ENCODE peak calls at places on chromosomes 3 and 15, in ten cellular contexts. H, F, Q, Z, B, E, K, D, W and L are unnamed samples.
A peak's percentile ranks its signal among the peaks of the same experiment; 100 is the strongest.

GRCh38 chr3:142467738-142468137 is 19.9 kb upstream of the XRN1 start:
- DNase-seq in H (no peak), F (no peak), Q (no peak), Z (no peak), B (no peak), E (no peak), K (no peak), D (no peak), W (no peak), L (no peak)

GRCh38 chr15:82122754-82123400 is 77.1 kb upstream of the MEX3B start:
- DNase-seq in H (peak; percentile 99), F (no peak), Q (no peak), Z (no peak), B (no peak), E (peak; percentile 46), K (no peak), D (no peak), W (peak; percentile 90), L (peak; percentile 97)

GRCh38 chr3:53709856-53710674 is 136.2 kb downstream of the CHDH start:
- DNase-seq in H (peak; percentile 69), F (peak; percentile 73), Q (peak; percentile 89), Z (peak; percentile 89), B (no peak), E (peak; percentile 63), K (peak; percentile 70), D (peak; percentile 90), W (peak; percentile 76), L (no peak)

GRCh38 chr3:72099331-72100061 is 314.5 kb upstream of the PROK2 start:
- DNase-seq in H (no peak), F (no peak), Q (peak; percentile 43), Z (no peak), B (no peak), E (no peak), K (no peak), D (no peak), W (no peak), L (no peak)

GRCh38 chr15:41806291-41807181 is 21.4 kb upstream of the JMJD7 start:
- DNase-seq in H (no peak), F (no peak), Q (peak; percentile 50), Z (no peak), B (no peak), E (no peak), K (peak; percentile 29), D (no peak), W (no peak), L (no peak)

GRCh38 chr15:81942157-81942556 is 103.7 kb downstream of the MEX3B start:
- DNase-seq in H (no peak), F (no peak), Q (no peak), Z (no peak), B (no peak), E (no peak), K (peak; percentile 83), D (no peak), W (no peak), L (no peak)

GRCh38 chr15:78034495-78035191 is 42.9 kb downstream of the TBC1D2B start:
- DNase-seq in H (no peak), F (no peak), Q (no peak), Z (peak; percentile 74), B (no peak), E (no peak), K (peak; percentile 92), D (peak; percentile 77), W (no peak), L (no peak)

GRCh38 chr3:183122257-183122932 is 23.1 kb upstream of the MCCC1 start:
- DNase-seq in H (peak; percentile 82), F (no peak), Q (peak; percentile 51), Z (no peak), B (no peak), E (no peak), K (peak; percentile 58), D (no peak), W (peak; percentile 79), L (peak; percentile 38)

GRCh38 chr3:161989012-161989411 is 492.4 kb downstream of the OTOL1 start:
- DNase-seq in H (no peak), F (no peak), Q (no peak), Z (no peak), B (no peak), E (no peak), K (no peak), D (no peak), W (no peak), L (no peak)

GRCh38 chr3:98726084-98726483 is 37.1 kb upstream of the ST3GAL6 start:
- DNase-seq in H (peak; percentile 60), F (no peak), Q (no peak), Z (no peak), B (no peak), E (no peak), K (no peak), D (no peak), W (no peak), L (peak; percentile 28)

DNA sequence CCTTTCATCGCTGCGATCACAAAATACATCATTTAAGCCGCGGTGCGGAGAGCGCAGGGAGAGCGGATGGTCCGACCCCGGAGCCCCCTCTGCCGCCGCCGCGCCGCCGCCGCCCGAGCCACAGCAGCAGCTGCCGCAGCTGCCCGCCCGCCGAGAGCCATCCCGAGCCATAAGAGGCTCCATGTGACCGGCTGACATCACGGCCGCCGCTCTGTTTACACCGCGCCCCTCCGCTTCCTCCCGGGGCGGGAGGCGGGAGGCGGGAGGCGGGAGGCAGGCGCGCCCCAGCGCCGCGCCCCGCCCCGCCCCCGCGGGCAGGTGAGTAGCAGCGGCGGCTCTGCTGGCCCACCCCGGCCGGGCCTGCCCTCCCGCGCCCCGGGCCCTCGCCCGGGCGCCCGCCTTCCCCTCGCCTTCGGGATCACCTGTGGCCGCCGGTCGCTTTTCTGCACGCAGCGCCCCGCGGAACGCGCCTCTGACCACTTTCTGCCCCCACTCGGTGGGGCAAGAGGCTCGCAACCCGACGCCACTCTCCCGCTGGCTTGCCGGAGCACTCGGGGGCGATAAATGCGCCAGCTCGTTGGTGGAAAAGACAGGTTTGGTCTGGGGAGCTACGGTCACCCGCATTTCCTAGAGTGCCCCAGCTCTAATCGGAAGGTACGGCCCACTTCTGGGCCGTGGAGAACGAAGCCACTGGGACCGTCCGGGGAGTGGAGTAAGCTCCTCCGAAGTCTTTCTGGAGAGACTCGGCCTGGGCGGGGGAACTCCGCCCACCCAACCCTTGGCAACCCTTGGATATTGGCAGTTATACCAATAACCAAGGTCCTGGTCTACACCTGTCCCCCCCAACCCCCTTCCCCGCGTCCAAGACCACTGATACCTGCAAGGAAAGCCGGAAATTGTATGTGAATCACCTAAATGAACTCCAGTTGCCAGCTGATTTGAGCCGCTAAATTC is 113.7 kb upstream of the ICE2 start:
- DNase-seq in H (peak; percentile 54), F (peak; percentile 92), Q (peak; percentile 95), Z (peak; percentile 93), B (peak; percentile 24), E (peak; percentile 88), K (no peak), D (peak; percentile 95), W (peak; percentile 72), L (no peak)
- TF ChIP-seq CTCF in H (no peak), F (no peak), Q (peak; percentile 51), Z (peak; percentile 20), B (peak; percentile 41), E (peak; percentile 25), K (no peak), D (peak; percentile 9), W (peak; percentile 25), L (no peak)

DNA sequence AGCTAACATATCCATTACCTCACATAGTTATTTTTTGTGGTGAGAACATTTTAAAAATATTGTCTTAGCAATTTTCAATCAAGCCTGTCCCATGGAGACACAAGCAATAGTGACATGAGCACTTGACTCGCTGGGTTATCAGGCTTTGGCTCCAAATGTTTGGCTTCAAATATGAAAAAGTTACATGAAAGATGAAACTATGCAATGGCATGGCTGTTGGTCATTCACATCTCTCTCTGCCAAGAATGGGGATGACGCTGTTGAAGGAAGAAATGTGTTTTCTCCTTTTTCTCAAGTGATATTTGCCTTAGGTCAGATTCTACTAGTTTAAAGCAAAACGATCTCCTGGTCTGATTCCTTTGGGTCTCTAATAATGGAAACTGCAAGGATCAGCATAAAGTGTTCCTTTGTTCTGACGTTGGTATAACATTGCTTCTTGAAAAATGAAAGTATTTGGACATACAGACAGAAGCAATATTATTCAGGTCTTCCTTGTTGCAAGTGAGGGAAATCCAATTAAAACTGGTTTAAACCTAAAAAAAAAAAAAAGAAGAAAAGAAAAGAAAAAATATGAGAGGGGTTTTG is 71.2 kb downstream of the SSUH2 start:
- DNase-seq in H (no peak), F (no peak), Q (no peak), Z (no peak), B (no peak), E (no peak), K (no peak), D (no peak), W (peak; percentile 60), L (no peak)
- H3K4me3 ChIP-seq in H (no peak overlapping the region), F (no peak overlapping the region), Q (no peak overlapping the region), Z (no peak overlapping the region), B (no peak overlapping the region), E (no peak overlapping the region), K (no peak overlapping the region), D (no peak overlapping the region), W (no peak overlapping the region), L (no peak overlapping the region)

GRCh38 chr3:140552403-140552802 is 125.5 kb upstream of the TRIM42 start:
- DNase-seq in H (no peak), F (no peak), Q (peak; percentile 20), Z (no peak), B (no peak), E (no peak), K (no peak), D (no peak), W (no peak), L (no peak)
- TF ChIP-seq CTCF in H (no peak), F (no peak), Q (peak; percentile 41), Z (no peak), B (no peak), E (no peak), K (no peak), D (no peak), W (no peak), L (peak; percentile 9)

GRCh38 chr15:68515371-68516095 is 63.3 kb upstream of the CORO2B start:
- DNase-seq in H (no peak), F (no peak), Q (no peak), Z (no peak), B (no peak), E (no peak), K (no peak), D (no peak), W (no peak), L (no peak)

GRCh38 chr15:68518046-68518445 is 60.7 kb upstream of the CORO2B start:
- DNase-seq in H (no peak), F (no peak), Q (no peak), Z (no peak), B (no peak), E (no peak), K (no peak), D (no peak), W (no peak), L (no peak)

GRCh38 chr15:68517285-68517711 is 61.5 kb upstream of the CORO2B start:
- DNase-seq in H (no peak), F (peak; percentile 72), Q (peak; percentile 66), Z (no peak), B (no peak), E (no peak), K (no peak), D (no peak), W (no peak), L (no peak)

DNA sequence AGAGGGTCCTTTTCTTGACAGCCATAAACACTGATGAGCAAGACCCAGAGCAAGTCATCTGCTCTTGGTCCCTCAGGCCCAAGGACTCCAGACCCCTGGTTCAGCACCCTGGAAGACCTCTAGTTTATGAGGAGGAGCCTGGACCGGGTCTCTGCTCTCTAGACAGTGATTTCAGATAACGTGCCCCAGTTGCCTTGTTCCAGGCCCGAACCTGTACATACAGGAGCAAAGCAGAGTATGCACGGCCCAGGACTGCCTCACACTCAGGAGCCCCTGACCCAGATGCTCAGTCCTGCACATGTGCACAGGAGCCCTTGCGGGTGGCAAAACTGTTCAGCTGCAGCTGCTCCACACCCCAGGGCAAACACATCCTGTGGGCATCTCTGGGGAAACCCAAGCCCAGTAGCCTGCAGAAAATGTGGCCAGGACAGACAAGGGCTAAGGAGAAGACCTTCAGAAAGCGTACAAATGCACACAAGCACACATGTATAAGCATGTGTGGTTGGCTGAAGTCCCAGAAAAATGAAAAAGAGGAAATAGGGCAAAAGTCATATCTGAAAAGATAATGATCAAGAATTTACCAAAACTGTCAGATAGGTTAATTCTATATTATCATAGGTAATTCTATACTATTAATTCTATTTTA is 59.9 kb upstream of the CORO2B start:
- DNase-seq in H (no peak), F (no peak), Q (no peak), Z (no peak), B (no peak), E (no peak), K (no peak), D (no peak), W (no peak), L (no peak)
- H3K4me3 ChIP-seq in H (no peak overlapping the region), F (no peak overlapping the region), Q (no peak overlapping the region), Z (no peak overlapping the region), B (no peak overlapping the region), E (no peak overlapping the region), K (no peak overlapping the region), D (no peak overlapping the region), W (no peak overlapping the region), L (no peak overlapping the region)